ENCODE peak calls at places on chromosomes 3 and 15, in four cellular contexts. P, A, N and V are unnamed samples.

GRCh38 chr3:89270201-89270600 is 162.8 kb downstream of the EPHA3 start:
- DNase-seq in P (no peak), A (no peak), N (no peak), V (no peak)

GRCh38 chr15:82306791-82307713 is 42.2 kb downstream of the GOLGA6L10 start:
- DNase-seq in P (no peak), A (no peak), N (no peak), V (no peak)

GRCh38 chr3:107833046-107833445 is 257.8 kb downstream of the CD47 start:
- DNase-seq in P (no peak), A (no peak), N (no peak), V (no peak)

GRCh38 chr3:157906627-157907026 is 199.6 kb downstream of the SHOX2 start:
- DNase-seq in P (no peak), A (peak; percentile 4), N (no peak), V (no peak)

GRCh38 chr15:58213587-58214360 is 75.6 kb downstream of the AQP9 start:
- DNase-seq in P (no peak), A (no peak), N (peak; percentile 34), V (no peak)

GRCh38 chr15:62601779-62602540 is 436.9 kb upstream of the C2CD4B start:
- DNase-seq in P (no peak), A (peak; percentile 38), N (no peak), V (no peak)

GRCh38 chr3:169771651-169772529 is 1.3 kb upstream of the MYNN start:
- DNase-seq in P (peak; percentile 85), A (peak; percentile 85), N (peak; percentile 80), V (peak; percentile 61)

GRCh38 chr15:80317389-80318169 is 65.6 kb upstream of the CTXND1 start:
- DNase-seq in P (no peak), A (peak; percentile 42), N (peak; percentile 18), V (peak; percentile 79)

GRCh38 chr3:11944052-11944673 is 60.0 kb upstream of the SYN2 start:
- DNase-seq in P (peak; percentile 54), A (peak; percentile 68), N (no peak), V (no peak)

GRCh38 chr3:184395320-184395660 is 15.4 kb downstream of the CHRD start:
- DNase-seq in P (no peak), A (no peak), N (no peak), V (no peak)

GRCh38 chr15:81809543-81809942 is 236.3 kb downstream of the MEX3B start:
- DNase-seq in P (no peak), A (peak; percentile 59), N (no peak), V (no peak)

GRCh38 chr3:197007296-197007940 is 22.2 kb downstream of the MELTF start:
- DNase-seq in P (no peak), A (no peak), N (no peak), V (no peak)

GRCh38 chr3:64244011-64244942 is 19.0 kb upstream of the PRICKLE2 start:
- DNase-seq in P (no peak), A (peak; percentile 71), N (no peak), V (no peak)

GRCh38 chr15:42090375-42090774 is 4.0 kb downstream of the PLA2G4D start:
- DNase-seq in P (peak; percentile 78), A (no peak), N (no peak), V (no peak)

GRCh38 chr3:126473292-126474168 is 2.2 kb downstream of the ZXDC start:
- DNase-seq in P (no peak), A (no peak), N (no peak), V (no peak)

GRCh38 chr3:181695661-181696491 is 15.8 kb upstream of the SOX2 start:
- DNase-seq in P (no peak), A (no peak), N (no peak), V (no peak)

GRCh38 chr3:197501496-197501878 is 54.3 kb downstream of the BDH1 start:
- DNase-seq in P (no peak), A (peak; percentile 31), N (no peak), V (no peak)

GRCh38 chr3:165549665-165550064 is 287.6 kb downstream of the BCHE start:
- DNase-seq in P (no peak), A (no peak), N (no peak), V (no peak)

GRCh38 chr3:13044496-13045244 is 28.6 kb downstream of the IQSEC1 start:
- DNase-seq in P (no peak), A (no peak), N (no peak), V (no peak)

GRCh38 chr3:124926426-124927116 is 8.0 kb downstream of the MUC13 start:
- DNase-seq in P (peak; percentile 21), A (no peak), N (no peak), V (no peak)

GRCh38 chr15:73751481-73751880 is 1.7 kb downstream of the INSYN1 start:
- DNase-seq in P (no peak), A (no peak), N (no peak), V (no peak)

GRCh38 chr3:126446301-126446700 is 29.4 kb downstream of the ZXDC start:
- DNase-seq in P (peak; percentile 76), A (no peak), N (no peak), V (no peak)

GRCh38 chr15:60704717-60705116 is 225.8 kb upstream of the ICE2 start:
- DNase-seq in P (no peak), A (no peak), N (no peak), V (no peak)

GRCh38 chr3:121414924-121415323 is 130.9 kb downstream of the POLQ start:
- DNase-seq in P (no peak), A (no peak), N (no peak), V (no peak)

GRCh38 chr3:107683447-107683846 is 160.7 kb downstream of the BBX start:
- DNase-seq in P (no peak), A (no peak), N (no peak), V (no peak)

GRCh38 chr3:57145852-57146251 is 19.3 kb downstream of the IL17RD start:
- DNase-seq in P (no peak), A (no peak), N (no peak), V (no peak)

GRCh38 chr15:52078876-52079700 is 33.5 kb downstream of the BCL2L10 start:
- DNase-seq in P (peak; percentile 94), A (peak; percentile 82), N (no peak), V (no peak)

GRCh38 chr15:101028321-101028720 is 109.2 kb downstream of the LRRK1 start:
- DNase-seq in P (no peak), A (no peak), N (no peak), V (no peak)

GRCh38 chr15:58331562-58331902 is 100.3 kb upstream of the LIPC start:
- DNase-seq in P (no peak), A (no peak), N (no peak), V (no peak)

GRCh38 chr3:4218426-4219226 is 84.5 kb upstream of the SETMAR start:
- DNase-seq in P (no peak), A (no peak), N (no peak), V (no peak)

GRCh38 chr3:105094588-105094987 is 272.1 kb upstream of the ALCAM start:
- DNase-seq in P (no peak), A (no peak), N (no peak), V (no peak)

GRCh38 chr15:86082619-86083377 is 3.1 kb downstream of the AGBL1 start:
- DNase-seq in P (no peak), A (no peak), N (no peak), V (no peak)

GRCh38 chr3:53232641-53233377 is 23.0 kb downstream of the TKT start:
- DNase-seq in P (no peak), A (no peak), N (no peak), V (no peak)

GRCh38 chr3:53230789-53231188 is 25.0 kb downstream of the TKT start:
- DNase-seq in P (no peak), A (no peak), N (no peak), V (no peak)

GRCh38 chr3:53230041-53230621 is 25.7 kb downstream of the TKT start:
- DNase-seq in P (no peak), A (no peak), N (no peak), V (no peak)

GRCh38 chr3:53229606-53230005 is 26.2 kb downstream of the TKT start:
- DNase-seq in P (no peak), A (no peak), N (no peak), V (no peak)

DNA sequence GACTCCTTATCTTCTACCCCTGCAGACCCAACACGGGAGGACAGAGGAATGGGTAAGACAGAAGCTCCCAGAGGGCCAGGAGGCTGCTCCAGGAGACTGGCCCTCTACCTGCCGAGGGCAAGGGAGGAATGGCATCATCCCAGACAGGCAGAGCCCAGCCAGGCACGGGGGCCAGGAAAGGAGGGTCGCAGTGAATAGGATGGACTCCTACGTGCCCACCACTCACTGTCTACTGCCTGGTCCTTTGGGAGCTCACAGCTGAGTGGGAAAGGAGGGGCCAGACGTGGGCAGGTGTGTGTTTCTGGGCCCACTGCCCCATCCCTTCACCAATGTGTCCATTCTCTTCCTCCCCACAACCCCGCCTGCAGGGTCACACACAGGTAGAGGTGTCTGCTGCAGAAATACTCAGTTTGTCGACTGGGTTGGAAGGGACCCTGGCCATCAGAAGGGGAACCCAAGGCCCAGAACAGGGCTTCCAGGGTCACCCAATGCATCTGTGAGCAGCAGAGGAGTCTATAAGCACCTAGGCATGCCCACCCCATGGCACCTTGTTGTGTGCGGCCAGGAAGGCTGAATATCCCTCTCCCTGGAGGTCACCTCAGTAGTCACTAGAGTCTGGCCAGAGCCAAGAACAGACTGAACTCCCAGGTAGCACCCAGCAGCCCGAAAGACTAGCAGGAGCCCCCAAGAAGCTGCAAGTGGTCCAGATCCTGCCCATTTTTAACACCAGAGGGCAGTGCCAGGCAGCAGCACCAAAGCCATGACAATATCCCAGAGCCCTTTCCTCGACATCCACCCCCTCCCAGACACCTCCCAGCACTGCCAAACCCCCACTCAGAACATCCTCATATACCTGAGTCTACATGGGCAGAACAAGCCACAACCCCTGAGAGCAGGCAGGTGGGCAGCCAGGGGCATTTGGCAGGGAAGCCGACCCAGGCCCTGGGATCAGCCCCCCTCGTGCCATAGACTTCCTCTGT is 24.0 kb downstream of the TKT start:
- DNase-seq in P (no peak), A (no peak), N (no peak), V (no peak)
- TF ChIP-seq CTCF in P (no peak), A (no peak), N (peak; percentile 34), V (no peak)

DNA sequence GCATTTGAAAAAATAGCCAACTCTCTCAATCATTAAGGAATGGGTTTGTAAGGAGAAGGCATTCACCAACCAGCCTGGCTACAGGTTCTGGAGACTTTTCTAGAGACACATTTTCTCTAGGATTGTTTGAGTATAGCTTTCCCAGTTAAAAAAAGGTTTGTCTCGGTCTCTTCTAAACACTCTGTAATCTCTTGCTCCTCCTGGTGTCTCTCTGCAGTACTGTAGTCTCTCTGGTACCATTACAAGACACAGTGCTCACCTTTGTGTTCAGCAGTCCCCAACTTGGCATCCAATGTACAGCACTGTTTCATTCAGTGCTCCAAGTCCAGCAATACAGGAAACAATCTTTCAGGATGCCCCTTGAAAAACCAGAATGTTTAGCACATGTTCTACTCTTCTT is 534.4 kb downstream of the ZNF385D start:
- DNase-seq in P (no peak), A (peak; percentile 1), N (no peak), V (no peak)
- TF ChIP-seq CTCF in P (no peak), A (no peak), N (peak; percentile 43), V (peak; percentile 25)

GRCh38 chr3:128867200-128868125 is 12.0 kb upstream of the ACAD9 start:
- DNase-seq in P (no peak), A (no peak), N (no peak), V (no peak)

GRCh38 chr3:128859573-128860154 is 19.8 kb upstream of the ACAD9 start:
- DNase-seq in P (no peak), A (peak; percentile 38), N (no peak), V (no peak)

GRCh38 chr3:128861491-128861890 is 17.9 kb upstream of the ACAD9 start:
- DNase-seq in P (no peak), A (no peak), N (no peak), V (no peak)

GRCh38 chr3:128864351-128864811 is 15.0 kb upstream of the ACAD9 start:
- DNase-seq in P (no peak), A (no peak), N (no peak), V (no peak)

GRCh38 chr3:128863560-128863959 is 15.9 kb upstream of the ACAD9 start:
- DNase-seq in P (no peak), A (no peak), N (no peak), V (no peak)
- TF ChIP-seq CTCF in P (no peak), A (no peak), N (no peak), V (peak; percentile 19)

GRCh38 chr3:81339040-81339845 is 422.2 kb downstream of the GBE1 start:
- DNase-seq in P (no peak), A (peak; percentile 24), N (no peak), V (no peak)
- TF ChIP-seq CTCF in P (no peak), A (peak; percentile 53), N (peak; percentile 48), V (peak; percentile 54)